ENCODE peak calls at places on chromosomes 13 and 19, in seven cellular contexts. One of them, this sample, is unnamed.
A peak's percentile ranks its signal among the peaks of the same experiment; 100 is the strongest.

GRCh38 chr19:15264061-15264932 is 32.0 kb upstream of the EPHX3 start:
- DNase-seq in ovary: peak; percentile 81
- DNase-seq in heart left ventricle: peak; percentile 70
- DNase-seq in uterus: peak; percentile 82
- DNase-seq in SK-N-SH: peak; percentile 85
- DNase-seq in Karpas-422: peak; percentile 84
- DNase-seq in lower lobe of right lung: peak; percentile 80
- DNase-seq in this sample: peak; percentile 72

GRCh38 chr13:32314968-32315254 is 252 bp downstream of the ZAR1L start:
- DNase-seq in ovary: peak; percentile 58
- DNase-seq in heart left ventricle: peak; percentile 37
- DNase-seq in uterus: no peak
- DNase-seq in SK-N-SH: peak; percentile 60
- DNase-seq in Karpas-422: peak; percentile 89
- DNase-seq in lower lobe of right lung: no peak
- DNase-seq in this sample: peak; percentile 27

GRCh38 chr19:53308339-53308811 is 25.2 kb upstream of the ZNF845 start:
- DNase-seq in ovary: peak; percentile 20
- DNase-seq in heart left ventricle: no peak
- DNase-seq in uterus: no peak
- DNase-seq in SK-N-SH: peak; percentile 85
- DNase-seq in Karpas-422: no peak
- DNase-seq in lower lobe of right lung: no peak
- DNase-seq in this sample: no peak

GRCh38 chr13:62320129-62320724 is 904.6 kb upstream of the PCDH20 start:
- DNase-seq in ovary: no peak
- DNase-seq in heart left ventricle: no peak
- DNase-seq in uterus: no peak
- DNase-seq in SK-N-SH: peak; percentile 38
- DNase-seq in Karpas-422: peak; percentile 92
- DNase-seq in lower lobe of right lung: no peak
- DNase-seq in this sample: no peak

GRCh38 chr19:46759817-46760333 is 13.6 kb upstream of the STRN4 start:
- DNase-seq in ovary: peak; percentile 64
- DNase-seq in heart left ventricle: no peak
- DNase-seq in uterus: peak; percentile 65
- DNase-seq in SK-N-SH: no peak
- DNase-seq in Karpas-422: no peak
- DNase-seq in lower lobe of right lung: no peak
- DNase-seq in this sample: no peak

GRCh38 chr13:101289764-101290163 is 126.5 kb downstream of the NALCN start:
- DNase-seq in ovary: no peak
- DNase-seq in heart left ventricle: no peak
- DNase-seq in uterus: no peak
- DNase-seq in SK-N-SH: peak; percentile 79
- DNase-seq in Karpas-422: peak; percentile 82
- DNase-seq in lower lobe of right lung: no peak
- DNase-seq in this sample: no peak

GRCh38 chr19:45428385-45429231 is 4.9 kb upstream of the ERCC1 start:
- DNase-seq in ovary: peak; percentile 68
- DNase-seq in heart left ventricle: peak; percentile 89
- DNase-seq in uterus: peak; percentile 70
- DNase-seq in SK-N-SH: peak; percentile 83
- DNase-seq in Karpas-422: no peak
- DNase-seq in lower lobe of right lung: peak; percentile 52
- DNase-seq in this sample: peak; percentile 37

GRCh38 chr19:39372047-39372802 is 18.7 kb downstream of the PAF1 start:
- DNase-seq in ovary: peak; percentile 91
- DNase-seq in heart left ventricle: peak; percentile 88
- DNase-seq in uterus: peak; percentile 84
- DNase-seq in SK-N-SH: no peak
- DNase-seq in Karpas-422: no peak
- DNase-seq in lower lobe of right lung: peak; percentile 56
- DNase-seq in this sample: peak; percentile 59

GRCh38 chr19:14019100-14019499 is 8.8 kb upstream of the RLN3 start:
- DNase-seq in ovary: no peak
- DNase-seq in heart left ventricle: no peak
- DNase-seq in uterus: no peak
- DNase-seq in SK-N-SH: no peak
- DNase-seq in Karpas-422: peak; percentile 70
- DNase-seq in lower lobe of right lung: peak; percentile 14
- DNase-seq in this sample: no peak

GRCh38 chr19:9018163-9018875 is 8.1 kb upstream of the MUC16 start:
- DNase-seq in ovary: no peak
- DNase-seq in heart left ventricle: no peak
- DNase-seq in uterus: peak; percentile 55
- DNase-seq in SK-N-SH: no peak
- DNase-seq in Karpas-422: no peak
- DNase-seq in lower lobe of right lung: no peak
- DNase-seq in this sample: no peak

GRCh38 chr13:43021926-43022670 is 1.3 kb upstream of the DNAJC15 start:
- DNase-seq in ovary: no peak
- DNase-seq in heart left ventricle: no peak
- DNase-seq in uterus: peak; percentile 35
- DNase-seq in SK-N-SH: no peak
- DNase-seq in Karpas-422: no peak
- DNase-seq in lower lobe of right lung: no peak
- DNase-seq in this sample: no peak

GRCh38 chr13:44263920-44264610 is 109.6 kb upstream of the SERP2 start:
- DNase-seq in ovary: peak; percentile 84
- DNase-seq in heart left ventricle: no peak
- DNase-seq in uterus: peak; percentile 39
- DNase-seq in SK-N-SH: no peak
- DNase-seq in Karpas-422: no peak
- DNase-seq in lower lobe of right lung: no peak
- DNase-seq in this sample: no peak

GRCh38 chr19:35120492-35120891 is 4.9 kb downstream of the FXYD3 start:
- DNase-seq in ovary: no peak
- DNase-seq in heart left ventricle: no peak
- DNase-seq in uterus: no peak
- DNase-seq in SK-N-SH: no peak
- DNase-seq in Karpas-422: no peak
- DNase-seq in lower lobe of right lung: no peak
- DNase-seq in this sample: no peak

GRCh38 chr13:48159436-48160225 is 64.7 kb upstream of the MED4 start:
- DNase-seq in ovary: no peak
- DNase-seq in heart left ventricle: no peak
- DNase-seq in uterus: no peak
- DNase-seq in SK-N-SH: no peak
- DNase-seq in Karpas-422: no peak
- DNase-seq in lower lobe of right lung: no peak
- DNase-seq in this sample: no peak

GRCh38 chr13:48160879-48161278 is 66.0 kb upstream of the MED4 start:
- DNase-seq in ovary: no peak
- DNase-seq in heart left ventricle: peak; percentile 40
- DNase-seq in uterus: no peak
- DNase-seq in SK-N-SH: no peak
- DNase-seq in Karpas-422: no peak
- DNase-seq in lower lobe of right lung: no peak
- DNase-seq in this sample: no peak

GRCh38 chr13:48156466-48156865 is 61.6 kb upstream of the MED4 start:
- DNase-seq in ovary: no peak
- DNase-seq in heart left ventricle: no peak
- DNase-seq in uterus: no peak
- DNase-seq in SK-N-SH: no peak
- DNase-seq in Karpas-422: peak; percentile 50
- DNase-seq in lower lobe of right lung: no peak
- DNase-seq in this sample: no peak

GRCh38 chr13:48158290-48158689 is 63.4 kb upstream of the MED4 start:
- DNase-seq in ovary: no peak
- DNase-seq in heart left ventricle: no peak
- DNase-seq in uterus: no peak
- DNase-seq in SK-N-SH: no peak
- DNase-seq in Karpas-422: no peak
- DNase-seq in lower lobe of right lung: no peak
- DNase-seq in this sample: no peak

GRCh38 chr13:48158915-48159314 is 64.0 kb upstream of the MED4 start:
- DNase-seq in ovary: no peak
- DNase-seq in heart left ventricle: no peak
- DNase-seq in uterus: no peak
- DNase-seq in SK-N-SH: no peak
- DNase-seq in Karpas-422: no peak
- DNase-seq in lower lobe of right lung: no peak
- DNase-seq in this sample: no peak
- H3K4me1 ChIP-seq in ovary: no peaks in the 10 kb centered on the region
- H3K4me1 ChIP-seq in heart left ventricle: peaks cover 10% of the 10 kb centered on the region
- H3K4me1 ChIP-seq in uterus: no peaks in the 10 kb centered on the region
- H3K4me1 ChIP-seq in SK-N-SH: peaks cover 13% of the 10 kb centered on the region
- H3K4me1 ChIP-seq in Karpas-422: peaks cover 16% of the 10 kb centered on the region
- H3K4me1 ChIP-seq in lower lobe of right lung: peaks cover 39% of the 10 kb centered on the region
- H3K4me1 ChIP-seq in this sample: no peaks in the 10 kb centered on the region

DNA sequence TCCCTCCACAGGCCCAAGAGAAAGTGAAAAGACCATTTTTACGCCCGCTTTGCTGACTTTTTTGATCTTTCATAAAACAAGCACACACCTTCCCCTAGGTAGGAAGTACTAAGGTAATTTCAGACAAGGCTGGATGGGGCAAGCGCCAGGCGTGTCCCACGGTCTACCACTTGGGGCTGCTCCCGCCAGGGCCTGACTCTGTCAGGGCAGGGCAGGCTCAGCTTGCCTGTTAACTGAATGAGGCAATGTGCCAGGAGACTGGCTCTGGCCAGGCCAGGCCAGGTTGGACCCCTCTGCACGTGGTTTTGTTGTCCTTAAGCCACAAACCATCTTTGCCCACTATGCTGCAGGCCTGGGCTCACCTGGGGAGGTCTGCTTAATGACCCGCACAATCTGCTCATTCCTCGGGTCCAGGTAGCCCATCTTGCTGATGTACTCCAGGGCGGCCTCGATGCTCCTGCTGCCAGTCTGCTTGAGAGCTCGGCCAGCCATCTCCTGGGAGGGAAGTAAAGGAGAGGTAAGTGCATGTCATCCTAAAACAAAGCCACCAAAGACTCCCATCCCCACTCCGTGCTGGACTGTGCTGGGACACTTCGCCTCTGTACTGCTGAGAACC is 70.4 kb downstream of the LATS2 start:
- DNase-seq in ovary: no peak
- DNase-seq in heart left ventricle: no peak
- DNase-seq in uterus: no peak
- DNase-seq in SK-N-SH: no peak
- DNase-seq in Karpas-422: no peak
- DNase-seq in lower lobe of right lung: no peak
- DNase-seq in this sample: no peak
- H3K36me3 ChIP-seq in ovary: no peaks in the 10 kb centered on the region
- H3K36me3 ChIP-seq in heart left ventricle: peaks cover 79% of the 10 kb centered on the region
- H3K36me3 ChIP-seq in uterus: no peaks in the 10 kb centered on the region
- H3K36me3 ChIP-seq in SK-N-SH: peaks cover 35% of the 10 kb centered on the region
- H3K36me3 ChIP-seq in Karpas-422: no peaks in the 10 kb centered on the region
- H3K36me3 ChIP-seq in lower lobe of right lung: peaks cover 64% of the 10 kb centered on the region
- H3K36me3 ChIP-seq in this sample: peaks cover 2% of the 10 kb centered on the region

GRCh38 chr19:4365341-4365740 is 22.0 kb downstream of the MPND start:
- DNase-seq in ovary: no peak
- DNase-seq in heart left ventricle: no peak
- DNase-seq in uterus: no peak
- DNase-seq in SK-N-SH: no peak
- DNase-seq in Karpas-422: no peak
- DNase-seq in lower lobe of right lung: peak; percentile 49
- DNase-seq in this sample: no peak
- H3K27ac ChIP-seq in ovary: no peak overlapping the region
- H3K27ac ChIP-seq in heart left ventricle: no peak overlapping the region
- H3K27ac ChIP-seq in uterus: no peak overlapping the region
- H3K27ac ChIP-seq in SK-N-SH: no peak overlapping the region
- H3K27ac ChIP-seq in Karpas-422: no peak overlapping the region
- H3K27ac ChIP-seq in lower lobe of right lung: no peak overlapping the region
- H3K27ac ChIP-seq in this sample: no peak overlapping the region

DNA sequence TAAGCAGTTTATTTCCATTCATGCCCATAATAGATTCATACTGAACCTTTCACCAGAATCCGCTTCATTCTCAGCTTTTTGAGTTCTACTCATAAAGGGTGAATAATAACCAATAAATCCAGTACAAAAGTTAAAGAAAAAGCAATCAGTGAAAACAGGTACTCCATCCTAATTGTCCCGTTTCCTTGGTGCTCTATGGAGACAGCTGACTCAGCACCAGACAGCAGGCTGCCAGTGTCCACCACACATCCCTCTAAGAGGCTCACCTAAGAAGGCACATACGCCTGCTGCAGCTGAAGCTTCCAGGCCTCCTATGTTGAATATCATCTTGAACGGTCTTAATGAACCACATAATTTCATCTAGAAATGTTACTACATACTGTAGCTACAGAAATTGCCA is 27.3 kb downstream of the MYO16 start:
- DNase-seq in ovary: no peak
- DNase-seq in heart left ventricle: no peak
- DNase-seq in uterus: no peak
- DNase-seq in SK-N-SH: no peak
- DNase-seq in Karpas-422: no peak
- DNase-seq in lower lobe of right lung: no peak
- DNase-seq in this sample: no peak
- H3K4me1 ChIP-seq in ovary: no peaks in the 10 kb centered on the region
- H3K4me1 ChIP-seq in heart left ventricle: no peaks in the 10 kb centered on the region
- H3K4me1 ChIP-seq in uterus: no peaks in the 10 kb centered on the region
- H3K4me1 ChIP-seq in SK-N-SH: no peaks in the 10 kb centered on the region
- H3K4me1 ChIP-seq in Karpas-422: no peaks in the 10 kb centered on the region
- H3K4me1 ChIP-seq in lower lobe of right lung: no peaks in the 10 kb centered on the region
- H3K4me1 ChIP-seq in this sample: no peaks in the 10 kb centered on the region

GRCh38 chr19:1125601-1126533 is 22.1 kb downstream of the GPX4 start:
- DNase-seq in ovary: no peak
- DNase-seq in heart left ventricle: no peak
- DNase-seq in uterus: no peak
- DNase-seq in SK-N-SH: no peak
- DNase-seq in Karpas-422: no peak
- DNase-seq in lower lobe of right lung: peak; percentile 44
- DNase-seq in this sample: no peak

GRCh38 chr19:1122021-1122971 is 18.5 kb downstream of the GPX4 start:
- DNase-seq in ovary: peak; percentile 23
- DNase-seq in heart left ventricle: no peak
- DNase-seq in uterus: no peak
- DNase-seq in SK-N-SH: no peak
- DNase-seq in Karpas-422: no peak
- DNase-seq in lower lobe of right lung: peak; percentile 42
- DNase-seq in this sample: peak; percentile 55

GRCh38 chr19:1123381-1123780 is 19.6 kb downstream of the GPX4 start:
- DNase-seq in ovary: no peak
- DNase-seq in heart left ventricle: no peak
- DNase-seq in uterus: no peak
- DNase-seq in SK-N-SH: no peak
- DNase-seq in Karpas-422: no peak
- DNase-seq in lower lobe of right lung: no peak
- DNase-seq in this sample: no peak

GRCh38 chr19:1122972-1123363 is 19.2 kb downstream of the GPX4 start:
- DNase-seq in ovary: peak; percentile 52
- DNase-seq in heart left ventricle: peak; percentile 67
- DNase-seq in uterus: peak; percentile 70
- DNase-seq in SK-N-SH: peak; percentile 99
- DNase-seq in Karpas-422: peak; percentile 95
- DNase-seq in lower lobe of right lung: peak; percentile 78
- DNase-seq in this sample: peak; percentile 72

GRCh38 chr19:1123885-1124677 is 20.3 kb downstream of the GPX4 start:
- DNase-seq in ovary: no peak
- DNase-seq in heart left ventricle: no peak
- DNase-seq in uterus: no peak
- DNase-seq in SK-N-SH: no peak
- DNase-seq in Karpas-422: no peak
- DNase-seq in lower lobe of right lung: no peak
- DNase-seq in this sample: no peak
- H3K36me3 ChIP-seq in ovary: no peaks in the 10 kb centered on the region
- H3K36me3 ChIP-seq in heart left ventricle: peaks cover 86% of the 10 kb centered on the region
- H3K36me3 ChIP-seq in uterus: no peaks in the 10 kb centered on the region
- H3K36me3 ChIP-seq in SK-N-SH: peaks cover 23% of the 10 kb centered on the region
- H3K36me3 ChIP-seq in Karpas-422: no peaks in the 10 kb centered on the region
- H3K36me3 ChIP-seq in lower lobe of right lung: peaks cover 95% of the 10 kb centered on the region
- H3K36me3 ChIP-seq in this sample: peaks cover 64% of the 10 kb centered on the region

This sample was measured in right lobe of liver.